ENCODE peak calls at places on chromosomes 6 and 20, in five cellular contexts. S is K562, A is A549, P is HCT116, C is SK-N-SH. B is an unnamed sample.

GRCh38 chr20:52193133-52193532 is 1.6 kb upstream of the ZFP64 start:
- DNase-seq in P (no peak), S (no peak), A (no peak), C (no peak), B (no peak)

GRCh38 chr6:87482382-87482781 is 9.6 kb downstream of the SLC35A1 start:
- DNase-seq in A (no peak), S (no peak), C (no peak), P (no peak), B (no peak)

GRCh38 chr6:140774080-140774505 is 1358.6 kb upstream of the GJE1 start:
- DNase-seq in C (no peak), P (peak), S (no peak), A (no peak), B (peak)

GRCh38 chr6:4281341-4282293 is 146.2 kb upstream of the ECI2 start:
- DNase-seq in C (no peak), A (no peak), S (no peak), P (no peak), B (no peak)

GRCh38 chr6:42066156-42066555 is 15.8 kb downstream of the TAF8 start:
- DNase-seq in A (no peak), C (no peak), S (no peak), P (no peak), B (no peak)

GRCh38 chr6:40349566-40350192 is 237.5 kb downstream of the LRFN2 start:
- DNase-seq in C (no peak), A (no peak), P (no peak), S (no peak), B (no peak)

GRCh38 chr20:10260316-10260715 is 41.7 kb downstream of the SNAP25 start:
- DNase-seq in A (peak), C (no peak), P (no peak), S (no peak), B (no peak)

GRCh38 chr6:144064831-144065668 is 30.3 kb downstream of the SF3B5 start:
- DNase-seq in C (no peak), S (no peak), A (no peak), P (no peak), B (no peak)

GRCh38 chr6:158064725-158065251 is 83.1 kb downstream of the SYNJ2 start:
- DNase-seq in C (no peak), S (no peak), A (no peak), P (no peak), B (no peak)

GRCh38 chr6:161107779-161108380 is 116.3 kb downstream of the MAP3K4 start:
- DNase-seq in C (no peak), A (no peak), S (no peak), P (no peak), B (no peak)

GRCh38 chr6:151087861-151088598 is 151.7 kb upstream of the AKAP12 start:
- DNase-seq in P (no peak), A (peak), C (no peak), S (peak), B (no peak)

GRCh38 chr6:54491431-54491830 is 183.2 kb downstream of the TINAG start:
- DNase-seq in P (no peak), S (no peak), A (no peak), C (no peak), B (no peak)

GRCh38 chr6:11700118-11700718 is 78.4 kb downstream of the ADTRP start:
- DNase-seq in S (peak), C (peak), A (peak), P (peak), B (no peak)

GRCh38 chr6:111524735-111525134 is 41.7 kb upstream of the REV3L start:
- DNase-seq in P (no peak), A (no peak), S (no peak), C (no peak), B (no peak)

GRCh38 chr20:63330084-63330760 is 30.9 kb downstream of the CHRNA4 start:
- DNase-seq in C (no peak), S (no peak), A (no peak), P (no peak), B (no peak)

GRCh38 chr20:51091564-51092195 is 68.8 kb upstream of the KCNG1 start:
- DNase-seq in P (no peak), S (no peak), A (no peak), C (peak), B (no peak)

GRCh38 chr20:58014628-58015315 is 213.7 kb downstream of the ANKRD60 start:
- DNase-seq in C (no peak), S (no peak), A (peak), P (peak), B (no peak)

GRCh38 chr6:31947864-31948263 is 2.0 kb downstream of the CFB start:
- DNase-seq in C (no peak), S (no peak), P (no peak), A (no peak), B (no peak)

GRCh38 chr20:24492031-24492607 is 22.7 kb downstream of the SYNDIG1 start:
- DNase-seq in S (peak), C (no peak), P (no peak), A (peak), B (no peak)
- TF ChIP-seq CTCF in S (no peak), C (no peak), P (no peak), A (no peak), B (no peak)

GRCh38 chr20:44711237-44711636 is 3.9 kb upstream of the CCN5 start:
- DNase-seq in P (no peak), A (no peak), S (no peak), C (no peak), B (no peak)

GRCh38 chr20:44716309-44717106 is 1.3 kb downstream of the CCN5 start:
- DNase-seq in A (no peak), S (no peak), C (no peak), P (no peak), B (no peak)

GRCh38 chr20:44714701-44715494 is at the start of gene CCN5:
- DNase-seq in P (peak), S (peak), A (peak), C (peak), B (peak)

GRCh38 chr20:44715495-44716308 is 533 bp downstream of the CCN5 start:
- DNase-seq in S (no peak), A (no peak), P (no peak), C (no peak), B (no peak)

GRCh38 chr20:44714102-44714700 is 968 bp upstream of the CCN5 start:
- DNase-seq in C (no peak), S (no peak), A (no peak), P (no peak), B (no peak)
- H3K27ac ChIP-seq in C (no peak), S (no peak), A (peak), P (no peak), B (peak)

DNA sequence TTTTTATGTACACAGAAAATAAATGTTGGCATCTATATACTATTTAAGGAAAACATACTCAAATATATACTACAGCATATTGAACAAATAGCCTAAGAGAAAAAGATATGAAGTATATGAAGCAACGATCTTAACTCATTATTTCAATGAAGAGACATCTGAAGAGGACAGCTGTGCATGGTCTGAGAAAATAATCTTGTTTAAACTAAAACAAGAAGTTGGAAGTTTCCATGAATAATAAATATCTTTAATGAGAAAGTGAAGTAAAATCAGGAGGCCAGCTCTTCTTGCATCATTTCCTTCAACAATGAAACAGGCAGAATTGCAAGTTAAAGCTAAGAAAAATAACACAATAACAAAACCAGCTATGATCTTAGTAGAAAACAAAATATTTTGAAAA is 1265.4 kb upstream of the MAP3K7 start:
- DNase-seq in A (no peak), P (no peak), S (no peak), C (no peak), B (no peak)
- TF ChIP-seq REST in A (no peak), P (no peak), S (no peak), C (no peak), B (no peak)

GRCh38 chr6:162416307-162416706 is 311.3 kb downstream of the PRKN start:
- DNase-seq in P (no peak), S (no peak), C (no peak), A (no peak), B (no peak)

GRCh38 chr6:162421004-162421403 is 306.6 kb downstream of the PRKN start:
- DNase-seq in C (peak), P (no peak), A (no peak), S (no peak), B (no peak)

DNA sequence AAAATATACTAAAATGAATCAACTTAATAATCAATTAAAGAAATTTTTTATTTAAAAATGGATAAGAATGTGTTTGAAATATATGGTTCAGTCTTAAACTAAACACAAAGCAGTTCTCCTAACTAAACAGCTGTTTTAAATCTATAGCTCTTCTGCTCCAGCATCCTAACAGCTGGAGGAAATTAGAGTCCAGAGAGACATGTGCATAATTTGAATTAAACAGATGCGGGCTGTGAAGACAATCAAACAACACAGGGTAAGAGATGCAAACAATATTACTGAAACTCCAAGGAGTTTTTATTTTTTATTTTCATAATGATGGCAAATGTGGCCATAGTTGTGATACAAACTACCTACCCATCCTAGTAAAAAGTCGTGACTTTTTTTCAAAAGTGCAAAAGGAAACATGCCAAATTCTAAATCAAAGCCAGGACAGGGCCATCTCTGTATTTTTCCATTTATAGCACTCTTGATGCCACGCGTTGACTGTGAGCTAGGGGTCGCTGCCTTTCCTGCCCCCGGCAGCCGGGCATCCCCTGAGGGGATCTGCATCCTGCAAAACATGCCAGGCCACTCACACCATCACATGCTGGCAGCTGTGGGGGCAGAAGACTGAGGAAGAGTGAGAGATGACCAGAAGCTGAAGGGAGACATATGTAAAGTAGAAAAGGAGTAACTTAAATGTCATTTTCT is 310.6 kb downstream of the PRKN start:
- DNase-seq in P (no peak), C (peak), A (no peak), S (no peak), B (no peak)
- TF ChIP-seq CTCF in P (no peak), C (no peak), A (no peak), S (no peak), B (no peak)

GRCh38 chr6:17865798-17866725 is 121.4 kb downstream of the KIF13A start:
- DNase-seq in P (peak), S (no peak), A (peak), C (no peak), B (peak)
- H3K27ac ChIP-seq in P (peak), S (peak), A (peak), C (peak), B (peak)